ENCODE peak calls at places on chromosome 11, in five cellular contexts. H, O, A, K and V are unnamed samples.

GRCh38 chr11:10444725-10445286 is 10.3 kb upstream of the AMPD3 start:
- DNase-seq in O (no peak), A (no peak), K (no peak), H (no peak), V (no peak)

GRCh38 chr11:114304065-114304464 is 7.9 kb downstream of the NNMT start:
- DNase-seq in H (no peak), K (no peak), O (no peak), A (no peak), V (no peak)

GRCh38 chr11:122180435-122180834 is 64.4 kb upstream of the BLID start:
- DNase-seq in K (no peak), O (no peak), H (no peak), A (no peak), V (no peak)

GRCh38 chr11:2800655-2801531 is 84.7 kb downstream of the CDKN1C start:
- DNase-seq in A (no peak), K (no peak), H (no peak), O (peak; percentile 0), V (no peak)

GRCh38 chr11:105033781-105034180 is 1.2 kb downstream of the CASP1 start:
- DNase-seq in K (no peak), A (no peak), H (no peak), O (no peak), V (no peak)

GRCh38 chr11:93524868-93525267 is 18.3 kb downstream of the SMCO4 start:
- DNase-seq in A (no peak), H (no peak), K (no peak), O (no peak), V (no peak)

GRCh38 chr11:69383946-69384547 is 90.1 kb downstream of the MYEOV start:
- DNase-seq in H (no peak), A (no peak), K (no peak), O (no peak), V (no peak)

GRCh38 chr11:8766043-8766992 is 83.7 kb downstream of the RPL27A start:
- DNase-seq in H (no peak), O (no peak), A (no peak), K (no peak), V (no peak)

GRCh38 chr11:26227311-26227710 is 104.6 kb upstream of the ANO3 start:
- DNase-seq in O (no peak), A (no peak), K (no peak), H (no peak), V (no peak)